ENCODE peak calls at places on chromosomes 7 and 10, in nine cellular contexts. D, R, X, L, Q, Y, I, W and K are unnamed samples.
A peak's percentile ranks its signal among the peaks of the same experiment; 100 is the strongest.

GRCh38 chr7:151428393-151429231 is 11.3 kb downstream of the CRYGN start:
- DNase-seq in Q (peak; percentile 78), W (no peak), X (peak; percentile 75), I (no peak), D (peak; percentile 96), L (no peak), R (no peak), Y (no peak), K (no peak)

GRCh38 chr10:110006358-110007170 is 1.2 kb upstream of the ADD3 start:
- DNase-seq in I (no peak), W (peak; percentile 51), X (peak; percentile 70), Q (peak; percentile 18), L (no peak), D (peak; percentile 72), Y (peak; percentile 59), R (peak; percentile 67), K (peak; percentile 45)

GRCh38 chr10:132418520-132419416 is 21.8 kb downstream of the PWWP2B start:
- DNase-seq in W (peak; percentile 88), Y (peak; percentile 86), D (no peak), X (no peak), L (no peak), R (peak; percentile 92), Q (peak; percentile 82), I (no peak), K (no peak)

GRCh38 chr10:71346731-71347130 is 27.7 kb downstream of the SLC29A3 start:
- DNase-seq in I (no peak), L (no peak), R (no peak), D (no peak), W (no peak), Y (no peak), X (no peak), Q (no peak), K (no peak)

GRCh38 chr10:50552771-50553535 is 70.8 kb downstream of the SGMS1 start:
- DNase-seq in X (peak; percentile 36), Y (peak; percentile 66), D (peak; percentile 41), Q (no peak), L (peak; percentile 7), W (no peak), R (peak; percentile 49), I (no peak), K (no peak)

GRCh38 chr7:151367304-151367703 is 25.7 kb downstream of the NUB1 start:
- DNase-seq in R (no peak), L (no peak), X (peak; percentile 78), I (peak; percentile 36), Q (no peak), D (peak; percentile 30), Y (no peak), W (no peak), K (no peak)

GRCh38 chr10:133239990-133240389 is 2.3 kb downstream of the VENTX start:
- DNase-seq in D (no peak), L (no peak), Q (no peak), R (no peak), W (no peak), I (no peak), Y (no peak), X (no peak), K (no peak)

GRCh38 chr10:49189422-49189821 is 1.2 kb upstream of the TMEM273 start:
- DNase-seq in W (no peak), L (no peak), Y (no peak), R (no peak), D (no peak), Q (no peak), X (no peak), I (no peak), K (no peak)

GRCh38 chr7:157580324-157580723 is 243.5 kb downstream of the DNAJB6 start:
- DNase-seq in L (no peak), Q (no peak), D (no peak), W (no peak), I (no peak), R (no peak), Y (no peak), X (no peak), K (no peak)

GRCh38 chr10:47288236-47288635 is 11.8 kb upstream of the GDF10 start:
- DNase-seq in D (no peak), R (no peak), I (no peak), X (no peak), Y (no peak), Q (no peak), W (no peak), L (no peak), K (no peak)

GRCh38 chr7:123122951-123123350 is 76.8 kb downstream of the SLC13A1 start:
- DNase-seq in I (no peak), W (no peak), D (no peak), Y (no peak), X (no peak), R (no peak), Q (no peak), L (no peak), K (no peak)

GRCh38 chr7:152601305-152601798 is 74.6 kb downstream of the XRCC2 start:
- DNase-seq in D (no peak), L (no peak), I (no peak), R (no peak), X (no peak), Q (no peak), W (no peak), Y (peak; percentile 26), K (no peak)

GRCh38 chr7:70833726-70834125 is 298.2 kb upstream of the GALNT17 start:
- DNase-seq in L (no peak), I (no peak), R (no peak), X (peak; percentile 69), Q (no peak), D (peak; percentile 93), Y (no peak), W (no peak), K (no peak)

GRCh38 chr7:65731562-65732035 is 141.3 kb upstream of the VKORC1L1 start:
- DNase-seq in W (peak; percentile 64), I (no peak), X (no peak), L (no peak), Y (no peak), R (no peak), D (peak; percentile 1), Q (peak; percentile 64), K (no peak)

GRCh38 chr7:34131371-34131770 is 226.0 kb downstream of the BMPER start:
- DNase-seq in W (no peak), Q (no peak), Y (no peak), I (no peak), D (peak; percentile 31), X (no peak), L (no peak), R (no peak), K (no peak)

GRCh38 chr10:42878821-42879195 is 96.2 kb downstream of the BMS1 start:
- DNase-seq in Y (no peak), D (no peak), L (no peak), I (no peak), Q (no peak), R (no peak), X (no peak), W (no peak), K (no peak)

GRCh38 chr7:119483364-119483763 is 789.6 kb upstream of the KCND2 start:
- DNase-seq in Y (no peak), W (no peak), D (no peak), Q (no peak), X (no peak), R (no peak), L (no peak), I (no peak), K (no peak)
- H3K27ac ChIP-seq in Y (no peak overlapping the region), W (no peak overlapping the region), D (no peak overlapping the region), Q (no peak overlapping the region), X (no peak overlapping the region), R (no peak overlapping the region), L (no peak overlapping the region), I (no peak overlapping the region), K (no peak overlapping the region)

DNA sequence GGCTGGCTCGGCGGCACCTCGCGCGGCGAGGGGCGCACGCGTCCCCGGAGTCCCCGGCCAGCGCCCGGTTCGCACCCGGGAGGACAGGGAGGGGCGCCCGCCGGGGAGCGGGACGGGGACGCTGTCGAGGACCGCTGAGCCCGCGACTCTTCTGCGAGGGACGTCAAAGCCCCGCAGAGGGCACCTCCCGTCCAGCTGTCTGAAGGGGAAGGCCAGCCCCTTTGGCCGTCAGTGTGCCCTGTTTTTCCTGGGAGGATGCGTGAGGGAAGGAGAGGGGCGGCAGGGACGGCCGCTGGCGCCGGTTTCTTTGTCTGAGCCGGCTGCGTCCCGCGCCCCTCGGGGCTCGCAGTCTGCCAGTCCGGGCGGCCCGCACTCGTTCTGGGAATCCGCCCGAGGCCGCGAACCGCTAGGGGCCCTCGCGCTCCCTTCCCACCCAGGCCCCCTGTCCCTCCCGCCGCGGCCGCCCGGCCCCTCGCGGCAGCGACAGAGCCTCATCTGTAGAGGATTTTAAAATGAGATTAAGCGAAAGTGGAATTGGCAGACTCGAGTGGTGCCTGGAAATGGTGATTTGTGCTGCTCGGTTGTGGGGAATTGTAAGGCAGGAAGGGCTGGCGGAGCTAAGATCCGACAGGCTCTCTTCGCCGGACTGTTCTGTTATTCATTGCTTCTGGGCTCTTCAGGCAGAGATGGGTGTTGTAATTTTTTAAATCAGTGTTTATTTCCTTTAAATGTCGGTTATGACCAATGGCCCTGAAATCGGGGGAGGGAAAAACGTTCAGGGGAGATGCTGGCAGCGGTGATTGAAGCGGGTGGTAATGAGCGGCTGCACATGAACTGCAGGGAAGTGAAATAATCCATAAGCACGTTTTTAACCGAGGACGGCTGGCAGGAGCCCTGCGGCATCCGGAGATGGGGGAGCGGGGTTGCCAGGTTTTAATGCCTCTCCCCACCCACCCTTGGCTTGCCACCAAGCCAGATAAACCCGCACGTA is 622 bp upstream of the RELN start:
- DNase-seq in I (no peak), R (no peak), Y (no peak), D (peak; percentile 23), X (peak; percentile 47), Q (peak; percentile 81), L (no peak), W (no peak), K (no peak)
- TF ChIP-seq CTCF in I (no peak), R (no peak), Y (no peak), D (no peak), X (peak; percentile 5), Q (peak; percentile 18), L (no peak), W (no peak), K (no peak)

DNA sequence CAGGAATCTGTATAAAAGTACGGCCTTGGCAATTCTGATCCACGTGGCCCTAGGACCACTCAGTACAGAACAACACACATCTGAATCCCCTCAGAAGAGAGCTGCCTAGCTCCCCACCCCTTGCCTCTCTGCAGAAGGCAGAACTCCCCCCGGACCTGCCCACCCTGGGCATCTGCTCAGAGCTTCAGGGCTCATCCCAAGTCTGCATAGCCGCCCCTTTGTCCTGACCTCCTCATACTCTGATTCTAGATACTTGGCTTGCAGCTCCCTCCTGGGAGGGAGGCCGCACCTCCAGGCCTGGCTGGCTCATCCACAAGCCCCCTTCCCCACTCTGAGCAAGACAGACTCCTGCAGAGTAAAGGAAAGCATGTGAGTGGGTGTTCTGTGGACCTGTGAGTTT is 49.6 kb downstream of the GRID1 start:
- DNase-seq in Q (no peak), I (no peak), X (no peak), Y (no peak), R (no peak), L (no peak), D (no peak), W (no peak), K (peak; percentile 35)
- H3K27ac ChIP-seq in Q (no peak overlapping the region), I (no peak overlapping the region), X (no peak overlapping the region), Y (no peak overlapping the region), R (no peak overlapping the region), L (no peak overlapping the region), D (no peak overlapping the region), W (no peak overlapping the region), K (no peak overlapping the region)

DNA sequence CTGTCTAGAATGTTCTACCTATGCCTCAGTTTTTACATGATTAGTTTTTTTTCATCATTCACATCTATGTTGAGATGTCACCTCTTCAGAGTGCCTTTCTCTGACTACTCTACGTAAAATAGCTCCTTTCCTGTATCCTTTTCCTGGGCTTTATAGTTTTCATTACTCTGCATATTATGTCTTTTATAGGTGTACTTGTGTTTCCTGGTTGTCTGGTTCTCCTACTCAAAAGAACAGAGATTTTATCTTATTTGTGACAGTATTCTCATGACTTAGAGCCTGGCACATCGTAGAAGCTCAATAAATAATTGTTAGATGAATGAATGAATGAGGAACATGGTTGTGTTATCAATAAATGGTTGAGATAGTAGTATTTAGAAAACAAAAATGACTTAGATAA is 17.9 kb downstream of the STEAP1 start:
- DNase-seq in D (no peak), L (no peak), R (no peak), Y (no peak), W (no peak), X (no peak), I (no peak), Q (no peak), K (no peak)
- TF ChIP-seq CTCF in D (no peak), L (no peak), R (no peak), Y (no peak), W (no peak), X (no peak), I (no peak), Q (no peak), K (no peak)